ENCODE peak calls at places on chromosome 18, in five cellular contexts. C is adrenal gland, G is suprapubic skin, J is left lung, U is fibroblast of pulmonary artery. E is an unnamed sample.

GRCh38 chr18:12630136-12630535 is 27.8 kb downstream of the SPIRE1 start:
- DNase-seq in C (no peak), G (no peak), J (no peak), U (peak), E (peak)

GRCh38 chr18:31490387-31490786 is 7.6 kb upstream of the DSG2 start:
- DNase-seq in C (no peak), G (no peak), J (no peak), U (no peak), E (peak)

GRCh38 chr18:70762812-70763211 is 474.0 kb downstream of the SOCS6 start:
- DNase-seq in C (no peak), G (no peak), J (no peak), U (no peak), E (no peak)

GRCh38 chr18:6435731-6436130 is 21.0 kb upstream of the L3MBTL4 start:
- DNase-seq in C (no peak), G (no peak), J (no peak), U (no peak), E (no peak)

GRCh38 chr18:77067315-77068061 is 65.1 kb downstream of the MBP start:
- DNase-seq in C (no peak), G (no peak), J (peak), U (peak), E (peak)

GRCh38 chr18:36419913-36420531 is 122.5 kb downstream of the FHOD3 start:
- DNase-seq in C (no peak), G (no peak), J (no peak), U (peak), E (peak)

GRCh38 chr18:78977627-78978271 is 1.9 kb upstream of the SALL3 start:
- DNase-seq in C (no peak), G (no peak), J (peak), U (no peak), E (no peak)

GRCh38 chr18:79849328-79850207 is 51.8 kb downstream of the KCNG2 start:
- DNase-seq in C (no peak), G (no peak), J (no peak), U (no peak), E (no peak)

GRCh38 chr18:52588916-52589315 is 248.9 kb downstream of the DCC start:
- DNase-seq in C (no peak), G (no peak), J (no peak), U (no peak), E (no peak)
- H3K4me3 ChIP-seq in C (no peak), G (no peak), J (no peak), U (no peak), E (no peak)

DNA sequence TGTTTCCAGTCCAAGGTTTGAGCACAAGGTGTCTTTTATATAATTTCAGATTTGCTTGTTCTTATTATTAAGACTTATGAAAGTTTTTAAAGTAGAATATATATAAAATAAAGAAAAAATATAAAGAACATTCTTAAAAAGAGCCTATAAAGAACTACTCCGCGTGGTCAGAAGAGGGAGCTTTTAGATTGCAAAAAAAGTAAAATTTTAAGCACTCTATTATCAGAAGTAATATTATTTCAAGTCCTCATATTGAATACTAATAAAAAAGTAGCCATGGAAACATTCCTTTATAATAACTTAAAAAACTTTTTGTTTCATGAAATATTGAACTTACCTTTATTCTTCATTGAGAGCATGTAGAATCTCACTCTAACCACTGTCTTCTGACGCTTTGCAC is 51.4 kb downstream of the LINC00305 start:
- DNase-seq in C (no peak), G (no peak), J (no peak), U (peak), E (peak)
- TF ChIP-seq CTCF in C (peak), G (no peak), J (no peak), U (no peak), E (peak)

DNA sequence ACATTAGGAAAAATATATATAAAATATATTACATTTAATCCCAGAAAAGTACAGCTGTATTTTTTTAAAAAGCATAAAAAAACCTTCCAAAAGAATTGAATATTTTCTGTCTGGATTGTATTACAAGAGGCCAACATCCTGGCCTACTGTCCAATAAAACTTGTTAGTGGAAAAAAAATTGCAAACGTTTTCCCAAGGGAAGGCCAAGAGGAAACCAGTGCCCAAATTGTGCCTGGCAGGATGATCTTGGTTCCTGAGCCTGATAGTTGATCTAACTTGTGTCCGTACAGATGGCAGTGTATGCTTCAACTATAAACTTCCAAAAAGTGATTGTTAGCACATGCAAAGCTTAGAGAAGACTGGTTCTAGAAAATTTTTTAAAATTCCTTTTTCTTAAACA is 90.6 kb upstream of the LPIN2 start:
- DNase-seq in C (no peak), G (no peak), J (no peak), U (peak), E (no peak)
- H3K4me3 ChIP-seq in C (no peak), G (no peak), J (no peak), U (no peak), E (no peak)

GRCh38 chr18:63977040-63977439 is 7.2 kb downstream of the SERPINB8 start:
- DNase-seq in C (no peak), G (no peak), J (no peak), U (no peak), E (no peak)

GRCh38 chr18:63970803-63971191 is 916 bp downstream of the SERPINB8 start:
- DNase-seq in C (peak), G (no peak), J (peak), U (no peak), E (peak)

GRCh38 chr18:63971320-63972071 is 1.6 kb downstream of the SERPINB8 start:
- DNase-seq in C (no peak), G (no peak), J (no peak), U (no peak), E (peak)

GRCh38 chr18:63975632-63976031 is 5.8 kb downstream of the SERPINB8 start:
- DNase-seq in C (no peak), G (no peak), J (no peak), U (no peak), E (no peak)

DNA sequence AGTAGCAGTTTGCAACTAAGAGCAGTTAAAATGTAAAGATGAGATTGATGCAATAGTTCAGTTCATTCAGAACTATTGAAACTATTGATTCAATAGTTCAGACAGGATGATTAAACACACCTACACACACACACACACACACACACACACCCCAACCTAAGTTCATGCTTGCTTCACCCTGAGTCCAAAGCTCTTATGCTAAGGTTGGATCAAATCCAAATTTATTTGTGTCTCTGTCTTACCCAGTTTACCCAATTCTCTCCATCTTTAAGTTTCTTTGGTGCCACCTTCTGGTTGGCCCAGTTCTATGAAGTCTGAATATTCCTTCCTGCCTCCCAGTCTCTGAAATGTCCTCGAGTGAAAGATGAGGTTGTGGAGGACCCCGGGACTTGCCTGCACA is 5.1 kb downstream of the SERPINB8 start:
- DNase-seq in C (no peak), G (no peak), J (no peak), U (peak), E (peak)
- TF ChIP-seq CTCF in C (no peak), G (no peak), J (no peak), U (peak), E (peak)